ENCODE peak calls at places on chromosome 4, in four cellular contexts. G is AG09309, E is bronchial epithelial cell, K is left lung. O is an unnamed sample.
A peak's percentile ranks its signal among the peaks of the same experiment; 100 is the strongest.

GRCh38 chr4:1233641-1234277 is 15.2 kb downstream of the CTBP1 start:
- DNase-seq in G (no peak), E (no peak), K (peak; percentile 68), O (no peak)

GRCh38 chr4:37762294-37763163 is 64.0 kb upstream of the PGM2 start:
- DNase-seq in G (no peak), E (peak; percentile 99), K (no peak), O (peak; percentile 29)

GRCh38 chr4:163332526-163333405 is at the start of gene NPY1R:
- DNase-seq in G (peak; percentile 41), E (peak; percentile 69), K (peak; percentile 80), O (peak; percentile 78)

GRCh38 chr4:4488405-4489404 is 53.1 kb downstream of the STX18 start:
- DNase-seq in G (peak; percentile 58), E (peak; percentile 74), K (no peak), O (peak; percentile 77)

GRCh38 chr4:19317377-19317776 is 934.3 kb upstream of the SLIT2 start:
- DNase-seq in G (no peak), E (peak; percentile 12), K (no peak), O (no peak)

GRCh38 chr4:96073446-96073845 is 233.6 kb downstream of the PDHA2 start:
- DNase-seq in G (no peak), E (no peak), K (no peak), O (no peak)

GRCh38 chr4:21948347-21949072 is at the start of gene KCNIP4:
- DNase-seq in G (no peak), E (no peak), K (peak; percentile 72), O (no peak)

GRCh38 chr4:158856852-158857251 is 88.0 kb downstream of the FNIP2 start:
- DNase-seq in G (peak; percentile 17), E (peak; percentile 57), K (no peak), O (peak; percentile 57)

GRCh38 chr4:18020145-18020670 is 1.3 kb downstream of the LCORL start:
- DNase-seq in G (no peak), E (no peak), K (no peak), O (no peak)

GRCh38 chr4:113436360-113436759 is 325.2 kb downstream of the CAMK2D start:
- DNase-seq in G (no peak), E (peak; percentile 35), K (no peak), O (peak; percentile 71)

GRCh38 chr4:74098628-74098995 is 383 bp downstream of the CXCL2 start:
- DNase-seq in G (no peak), E (no peak), K (peak; percentile 76), O (no peak)

GRCh38 chr4:188949608-188950007 is 810.4 kb downstream of the TRIML1 start:
- DNase-seq in G (no peak), E (no peak), K (no peak), O (no peak)

GRCh38 chr4:90419124-90419711 is 292.0 kb downstream of the CCSER1 start:
- DNase-seq in G (no peak), E (peak; percentile 64), K (no peak), O (peak; percentile 15)

GRCh38 chr4:101328063-101328602 is 19.2 kb downstream of the PPP3CA start:
- DNase-seq in G (no peak), E (no peak), K (no peak), O (no peak)

GRCh38 chr4:39712819-39713607 is 15.1 kb downstream of the UBE2K start:
- DNase-seq in G (no peak), E (no peak), K (no peak), O (no peak)

GRCh38 chr4:3713346-3713745 is 52.8 kb upstream of the ADRA2C start:
- DNase-seq in G (no peak), E (no peak), K (peak; percentile 33), O (no peak)

GRCh38 chr4:188295899-188296298 is 156.7 kb downstream of the TRIML1 start:
- DNase-seq in G (no peak), E (peak; percentile 28), K (no peak), O (peak; percentile 0)

GRCh38 chr4:136319789-136320470 is 1212.4 kb downstream of the PCDH18 start:
- DNase-seq in G (no peak), E (peak; percentile 88), K (no peak), O (peak; percentile 1)

GRCh38 chr4:87114245-87115062 is 106.0 kb downstream of the KLHL8 start:
- DNase-seq in G (no peak), E (no peak), K (no peak), O (no peak)

GRCh38 chr4:174256277-174256713 is 27.2 kb downstream of the FBXO8 start:
- DNase-seq in G (peak; percentile 18), E (peak; percentile 56), K (no peak), O (peak; percentile 33)

GRCh38 chr4:182246401-182247205 is 3.4 kb downstream of the TENM3 start:
- DNase-seq in G (no peak), E (peak; percentile 16), K (no peak), O (no peak)

GRCh38 chr4:101349346-101350064 is 2.2 kb upstream of the PPP3CA start:
- DNase-seq in G (no peak), E (peak; percentile 96), K (peak; percentile 75), O (no peak)

GRCh38 chr4:129326810-129327209 is 230.9 kb downstream of the C4orf33 start:
- DNase-seq in G (no peak), E (no peak), K (no peak), O (no peak)

GRCh38 chr4:129328176-129328575 is 232.2 kb downstream of the C4orf33 start:
- DNase-seq in G (no peak), E (peak; percentile 99), K (no peak), O (no peak)

GRCh38 chr4:1241936-1242505 is 6.9 kb downstream of the CTBP1 start:
- DNase-seq in G (no peak), E (no peak), K (peak; percentile 55), O (no peak)

GRCh38 chr4:77021614-77022089 is 54.1 kb downstream of the CCNI start:
- DNase-seq in G (peak; percentile 82), E (no peak), K (no peak), O (peak; percentile 65)

GRCh38 chr4:171340282-171340681 is 472.9 kb upstream of the GALNTL6 start:
- DNase-seq in G (no peak), E (no peak), K (no peak), O (no peak)

GRCh38 chr4:112946127-112946526 is 103.3 kb upstream of the ANK2 start:
- DNase-seq in G (no peak), E (no peak), K (no peak), O (no peak)

GRCh38 chr4:2084316-2084715 is 25.2 kb downstream of the NAT8L start:
- DNase-seq in G (no peak), E (no peak), K (peak; percentile 61), O (no peak)

GRCh38 chr4:128635141-128635911 is 174.2 kb upstream of the JADE1 start:
- DNase-seq in G (no peak), E (peak; percentile 34), K (peak; percentile 84), O (no peak)

GRCh38 chr4:95835672-95836071 is 4.2 kb upstream of the PDHA2 start:
- DNase-seq in G (no peak), E (peak; percentile 34), K (no peak), O (no peak)

GRCh38 chr4:73860884-73861283 is 7.8 kb downstream of the PF4V1 start:
- DNase-seq in G (no peak), E (no peak), K (no peak), O (no peak)

GRCh38 chr4:47722176-47722575 is 115.7 kb downstream of the CORIN start:
- DNase-seq in G (no peak), E (no peak), K (no peak), O (no peak)

GRCh38 chr4:114691865-114692264 is 93.3 kb downstream of the UGT8 start:
- DNase-seq in G (no peak), E (no peak), K (no peak), O (no peak)

GRCh38 chr4:16752150-16752549 is 146.3 kb downstream of the LDB2 start:
- DNase-seq in G (no peak), E (no peak), K (no peak), O (peak; percentile 24)

GRCh38 chr4:16745887-16746286 is 152.6 kb downstream of the LDB2 start:
- DNase-seq in G (no peak), E (no peak), K (no peak), O (no peak)

GRCh38 chr4:16754104-16754503 is 144.3 kb downstream of the LDB2 start:
- DNase-seq in G (no peak), E (no peak), K (no peak), O (no peak)

GRCh38 chr4:16750216-16750615 is 148.2 kb downstream of the LDB2 start:
- DNase-seq in G (no peak), E (no peak), K (no peak), O (no peak)

GRCh38 chr4:16750882-16751642 is 147.4 kb downstream of the LDB2 start:
- DNase-seq in G (no peak), E (no peak), K (no peak), O (no peak)
- TF ChIP-seq CTCF in G (no peak), E (no peak), K (no peak), O (no peak)

DNA sequence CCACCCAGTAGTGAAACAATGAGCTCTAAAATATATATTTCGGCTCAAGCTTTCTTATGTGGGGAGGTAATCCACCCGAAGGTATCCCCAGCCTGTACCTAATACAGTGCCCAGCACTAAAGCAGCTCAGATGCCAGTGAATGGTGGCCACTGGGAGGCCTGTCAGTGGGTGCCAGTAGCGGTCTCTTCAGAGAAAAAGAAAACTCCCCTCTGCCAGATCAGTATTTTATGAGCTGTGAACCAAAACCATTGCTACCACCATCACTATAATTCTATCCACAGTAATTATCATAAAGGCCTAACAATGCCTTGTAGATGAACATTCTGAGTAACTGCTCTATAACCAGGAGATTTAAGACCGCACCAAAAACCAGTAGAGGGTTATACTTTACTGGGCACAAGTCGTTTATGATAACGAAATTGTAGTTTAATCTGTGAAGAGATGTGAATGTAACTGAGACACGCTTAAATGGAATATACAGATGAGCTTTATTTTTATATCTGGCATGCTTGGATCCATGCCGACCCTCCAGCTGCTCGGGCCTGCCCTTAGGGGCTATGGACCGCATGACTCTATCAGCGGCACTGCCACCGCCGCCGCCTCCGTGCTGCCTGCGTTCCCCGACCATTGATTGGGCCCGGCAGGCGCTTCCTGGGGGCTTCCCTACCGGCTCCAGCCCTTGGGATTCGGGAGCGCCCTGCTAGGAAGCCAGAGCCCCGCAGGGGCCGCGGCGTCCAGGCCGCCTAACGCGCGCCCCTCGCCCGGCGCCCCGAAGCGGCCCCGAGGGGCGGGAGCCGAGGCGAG is 586 bp upstream of the NFKB1 start:
- DNase-seq in G (no peak), E (peak; percentile 29), K (peak; percentile 85), O (peak; percentile 34)
- TF ChIP-seq CTCF in G (peak; percentile 13), E (no peak), K (no peak), O (no peak)

GRCh38 chr4:137711502-137711901 is 179.2 kb upstream of the PCDH18 start:
- DNase-seq in G (no peak), E (no peak), K (no peak), O (no peak)

GRCh38 chr4:137705171-137705783 is 173.0 kb upstream of the PCDH18 start:
- DNase-seq in G (peak; percentile 70), E (peak; percentile 10), K (no peak), O (peak; percentile 73)

GRCh38 chr4:137707221-137707620 is 174.9 kb upstream of the PCDH18 start:
- DNase-seq in G (no peak), E (no peak), K (no peak), O (no peak)

GRCh38 chr4:137703225-137703624 is 170.9 kb upstream of the PCDH18 start:
- DNase-seq in G (no peak), E (no peak), K (no peak), O (no peak)

DNA sequence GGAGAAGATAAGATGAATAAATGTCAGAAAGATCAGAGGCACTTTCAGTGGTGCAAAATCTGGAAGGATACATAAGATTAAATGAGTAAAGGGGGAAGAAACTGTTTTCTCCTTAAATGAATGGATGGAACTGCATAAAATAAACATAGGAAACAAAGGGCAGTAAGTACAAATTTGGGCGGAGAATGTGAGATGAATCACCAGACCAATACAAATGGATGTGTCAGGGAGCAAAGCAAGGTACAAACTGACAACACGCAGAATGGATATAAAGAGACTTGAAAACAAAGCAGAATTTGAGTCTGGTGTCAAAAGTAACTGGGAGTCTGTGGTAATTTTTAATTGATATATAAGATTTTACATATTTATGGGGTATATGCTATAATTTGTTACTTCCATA is 175.3 kb upstream of the PCDH18 start:
- DNase-seq in G (no peak), E (peak; percentile 57), K (no peak), O (peak; percentile 36)
- TF ChIP-seq CTCF in G (no peak), E (no peak), K (no peak), O (no peak)

GRCh38 chr4:12595986-12596385 is 888.2 kb downstream of the RAB28 start:
- DNase-seq in G (no peak), E (no peak), K (no peak), O (no peak)
- TF ChIP-seq CTCF in G (no peak), E (no peak), K (no peak), O (peak; percentile 20)